ENCODE peak calls at places on chromosomes 3 and 15, in four cellular contexts. C, N, T and G are unnamed samples.

GRCh38 chr3:108127301-108127988 is 36.6 kb upstream of the CD47 start:
- DNase-seq in T (no peak), C (peak), N (no peak), G (no peak)

GRCh38 chr15:31396881-31397560 is 70.4 kb downstream of the KLF13 start:
- DNase-seq in N (peak), C (no peak), T (peak), G (peak)

GRCh38 chr15:56960116-56960515 is 41.7 kb downstream of the TCF12 start:
- DNase-seq in T (no peak), C (no peak), N (no peak), G (no peak)

GRCh38 chr3:126348308-126348920 is 8.8 kb downstream of the KLF15 start:
- DNase-seq in N (no peak), T (peak), C (no peak), G (no peak)

GRCh38 chr3:44468572-44469520 is 8.6 kb downstream of the ZNF445 start:
- DNase-seq in C (no peak), N (no peak), T (peak), G (peak)

GRCh38 chr3:82011336-82011735 is 249.9 kb upstream of the GBE1 start:
- DNase-seq in N (no peak), T (no peak), C (no peak), G (no peak)

GRCh38 chr3:14487086-14487485 is 53.1 kb downstream of the GRIP2 start:
- DNase-seq in C (no peak), T (no peak), N (no peak), G (no peak)

GRCh38 chr3:129859272-129859671 is 34.2 kb downstream of the TMCC1 start:
- DNase-seq in C (no peak), T (no peak), N (no peak), G (no peak)

GRCh38 chr3:69031635-69032034 is 18.2 kb upstream of the EOGT start:
- DNase-seq in C (no peak), T (peak), N (no peak), G (no peak)

GRCh38 chr3:116393199-116393598 is 52.1 kb downstream of the LSAMP start:
- DNase-seq in T (no peak), N (no peak), C (no peak), G (no peak)

GRCh38 chr3:56787784-56788256 is 13.9 kb downstream of the ARHGEF3 start:
- DNase-seq in C (no peak), N (no peak), T (no peak), G (no peak)

GRCh38 chr15:70036585-70037343 is 61.0 kb downstream of the TLE3 start:
- DNase-seq in N (peak), C (no peak), T (no peak), G (peak)

GRCh38 chr3:36542186-36542585 is 161.9 kb downstream of the STAC start:
- DNase-seq in C (no peak), T (no peak), N (no peak), G (no peak)

GRCh38 chr3:72950801-72951200 is 45.8 kb upstream of the PPP4R2 start:
- DNase-seq in T (no peak), C (no peak), N (no peak), G (no peak)

GRCh38 chr3:153369561-153370374 is 207.7 kb downstream of the RAP2B start:
- DNase-seq in C (no peak), T (no peak), N (no peak), G (no peak)

GRCh38 chr15:89772933-89773583 is 3.1 kb upstream of the MESP2 start:
- DNase-seq in C (no peak), T (peak), N (no peak), G (peak)

GRCh38 chr3:195616681-195617080 is 32.9 kb upstream of the APOD start:
- DNase-seq in T (no peak), C (no peak), N (no peak), G (no peak)

GRCh38 chr15:45428491-45428890 is 50.1 kb upstream of the GATM start:
- DNase-seq in N (no peak), C (no peak), T (no peak), G (no peak)

GRCh38 chr3:29864809-29865208 is 583.9 kb downstream of the RBMS3 start:
- DNase-seq in C (no peak), N (no peak), T (no peak), G (no peak)